ENCODE peak calls at places on chromosome 9, in eight cellular contexts. V is stimulated activated CD4-positive, alpha-beta T cell treated with anti-CD3 and anti-CD28 coated beads, Interleukin-12 subunit alpha, Interleukin-12 subunit beta, amount 100 ng/mL, for 48 hours; U is HCEC 1CT; Q is pancreas; I is stimulated activated CD8-positive, alpha-beta memory T cell treated with anti-CD3 and anti-CD28 coated beads, Interleukin-15, amount 100 ng/mL, for 24 hours; S is LHCN-M2; A is uterus; O is endodermal cell. L is an unnamed sample.

GRCh38 chr9:87657893-87658292 is 68.0 kb upstream of the CTSL start:
- DNase-seq in S (no peak), Q (no peak), A (no peak), V (no peak), U (no peak), O (no peak), I (no peak), L (no peak)

GRCh38 chr9:14170973-14171596 is 142.9 kb downstream of the NFIB start:
- DNase-seq in A (no peak), O (no peak), V (no peak), U (peak), I (no peak), S (peak), Q (no peak), L (no peak)

GRCh38 chr9:127122176-127123151 is at the start of gene ANGPTL2:
- DNase-seq in V (peak), Q (peak), S (peak), A (peak), U (peak), O (peak), I (no peak), L (peak)

GRCh38 chr9:9750719-9751118 is 862.1 kb downstream of the PTPRD start:
- DNase-seq in Q (no peak), A (no peak), S (no peak), O (no peak), I (no peak), V (no peak), U (no peak), L (no peak)

GRCh38 chr9:136012651-136013050 is 51.5 kb upstream of the UBAC1 start:
- DNase-seq in S (no peak), O (peak), Q (peak), A (no peak), I (no peak), V (no peak), U (no peak), L (no peak)

GRCh38 chr9:114416290-114416689 is 28.5 kb upstream of the AKNA start:
- DNase-seq in Q (no peak), S (no peak), I (no peak), A (no peak), V (no peak), U (peak), O (no peak), L (no peak)

GRCh38 chr9:116491219-116491618 is 195.9 kb upstream of the TRIM32 start:
- DNase-seq in A (no peak), V (no peak), I (no peak), O (no peak), S (no peak), Q (no peak), U (no peak), L (no peak)

GRCh38 chr9:115985657-115986056 is 167.9 kb upstream of the PAPPA start:
- DNase-seq in U (no peak), S (no peak), I (no peak), A (no peak), V (no peak), Q (no peak), O (no peak), L (no peak)

GRCh38 chr9:135157856-135158571 is 70.5 kb downstream of the OLFM1 start:
- DNase-seq in O (no peak), A (no peak), S (no peak), I (no peak), V (no peak), U (no peak), Q (no peak), L (no peak)

GRCh38 chr9:79477241-79477830 is 94.4 kb upstream of the TLE4 start:
- DNase-seq in S (no peak), V (no peak), I (no peak), U (no peak), A (no peak), Q (no peak), O (no peak), L (no peak)

GRCh38 chr9:136011703-136012496 is 50.7 kb upstream of the UBAC1 start:
- DNase-seq in I (no peak), S (no peak), A (peak), V (no peak), O (peak), Q (peak), U (no peak), L (no peak)

GRCh38 chr9:133309608-133310007 is 26.4 kb downstream of the SURF6 start:
- DNase-seq in I (no peak), U (no peak), Q (no peak), V (no peak), A (no peak), O (no peak), S (no peak), L (no peak)

GRCh38 chr9:114141553-114142548 is 13.5 kb upstream of the COL27A1 start:
- DNase-seq in Q (no peak), I (no peak), A (no peak), V (no peak), S (peak), O (no peak), U (peak), L (no peak)

GRCh38 chr9:137550958-137551655 is 572 bp upstream of the MRPL41 start:
- DNase-seq in U (peak), S (peak), Q (peak), I (no peak), V (no peak), A (peak), O (no peak), L (peak)

GRCh38 chr9:35254237-35254636 is 92.4 kb downstream of the UNC13B start:
- DNase-seq in Q (no peak), A (no peak), U (no peak), V (no peak), O (no peak), S (no peak), I (no peak), L (no peak)

GRCh38 chr9:671997-672396 is 169.5 kb upstream of the DMRT1 start:
- DNase-seq in O (no peak), U (no peak), S (no peak), A (no peak), I (no peak), V (no peak), Q (no peak), L (no peak)

GRCh38 chr9:117815315-117815714 is 111.1 kb downstream of the TLR4 start:
- DNase-seq in S (no peak), V (no peak), O (no peak), Q (no peak), U (no peak), I (no peak), A (no peak), L (no peak)

GRCh38 chr9:94928696-94929372 is 202.3 kb downstream of the AOPEP start:
- DNase-seq in Q (no peak), U (no peak), A (no peak), O (no peak), S (no peak), V (no peak), I (no peak), L (no peak)

GRCh38 chr9:116447914-116448313 is 239.2 kb upstream of the TRIM32 start:
- DNase-seq in S (no peak), V (no peak), Q (no peak), I (no peak), O (no peak), U (no peak), A (peak), L (no peak)

GRCh38 chr9:12874395-12874794 is 99.6 kb downstream of the LURAP1L start:
- DNase-seq in S (no peak), O (no peak), I (no peak), A (no peak), V (no peak), U (no peak), Q (no peak), L (no peak)

GRCh38 chr9:114366334-114367128 is 21.3 kb downstream of the AKNA start:
- DNase-seq in I (no peak), Q (no peak), V (no peak), A (no peak), S (peak), U (peak), O (no peak), L (peak)

L was measured in HFFc6.